ENCODE peak calls at places on chromosomes 11 and 22, in six cellular contexts. O is IMR-90, Y is SK-N-SH, Q is NT2/D1, S is GM12878, E is HCT116. K is an unnamed sample.

GRCh38 chr11:1219836-1220810 is 2.7 kb upstream of the MUC5B start:
- DNase-seq in Y (peak; percentile 24), E (no peak), S (no peak), O (no peak), Q (no peak), K (no peak)

GRCh38 chr11:125001849-125002248 is 47.8 kb downstream of the CCDC15 start:
- DNase-seq in E (no peak), Q (no peak), S (no peak), Y (no peak), O (no peak), K (no peak)

GRCh38 chr11:70541699-70542098 is 143.4 kb downstream of the CTTN start:
- DNase-seq in E (no peak), S (no peak), O (no peak), Y (no peak), Q (no peak), K (no peak)

GRCh38 chr11:65423516-65424199 is 1.1 kb downstream of the NEAT1 start:
- DNase-seq in O (peak; percentile 32), Y (peak; percentile 10), E (no peak), Q (no peak), S (no peak), K (peak; percentile 25)

GRCh38 chr11:126318642-126319373 is 14.9 kb downstream of the DCPS start:
- DNase-seq in S (peak; percentile 55), Y (peak; percentile 46), E (no peak), O (peak; percentile 97), Q (no peak), K (peak; percentile 96)

GRCh38 chr22:32859743-32860142 is 58.2 kb downstream of the TIMP3 start:
- DNase-seq in S (no peak), O (no peak), Y (no peak), Q (no peak), E (no peak), K (no peak)

GRCh38 chr22:32904044-32904443 is 102.5 kb downstream of the TIMP3 start:
- DNase-seq in E (peak; percentile 51), O (peak; percentile 35), S (no peak), Q (peak; percentile 15), Y (peak; percentile 60), K (peak; percentile 39)

GRCh38 chr11:86515297-86516094 is 140.8 kb downstream of the CCDC81 start:
- DNase-seq in O (peak; percentile 91), Y (peak; percentile 43), E (no peak), Q (no peak), S (no peak), K (peak; percentile 97)

GRCh38 chr22:22720724-22721261 is 76.4 kb downstream of the GGTLC2 start:
- DNase-seq in E (no peak), S (peak; percentile 62), O (no peak), Y (no peak), Q (no peak), K (peak; percentile 28)
- H3K9ac ChIP-seq in E (no peak overlapping the region), S (peak overlapping the region; percentile 35), O (no peak overlapping the region), Y (no peak overlapping the region), Q (no peak overlapping the region), K (no peak overlapping the region)

GRCh38 chr22:22143448-22143847 is 101.1 kb upstream of the VPREB1 start:
- DNase-seq in Q (no peak), E (no peak), O (no peak), Y (no peak), S (no peak), K (no peak)
- H3K36me3 ChIP-seq in Q (no peaks in the 10 kb centered on the region), E (no peaks in the 10 kb centered on the region), O (no peaks in the 10 kb centered on the region), Y (no peaks in the 10 kb centered on the region), S (no peaks in the 10 kb centered on the region), K (no peaks in the 10 kb centered on the region)

DNA sequence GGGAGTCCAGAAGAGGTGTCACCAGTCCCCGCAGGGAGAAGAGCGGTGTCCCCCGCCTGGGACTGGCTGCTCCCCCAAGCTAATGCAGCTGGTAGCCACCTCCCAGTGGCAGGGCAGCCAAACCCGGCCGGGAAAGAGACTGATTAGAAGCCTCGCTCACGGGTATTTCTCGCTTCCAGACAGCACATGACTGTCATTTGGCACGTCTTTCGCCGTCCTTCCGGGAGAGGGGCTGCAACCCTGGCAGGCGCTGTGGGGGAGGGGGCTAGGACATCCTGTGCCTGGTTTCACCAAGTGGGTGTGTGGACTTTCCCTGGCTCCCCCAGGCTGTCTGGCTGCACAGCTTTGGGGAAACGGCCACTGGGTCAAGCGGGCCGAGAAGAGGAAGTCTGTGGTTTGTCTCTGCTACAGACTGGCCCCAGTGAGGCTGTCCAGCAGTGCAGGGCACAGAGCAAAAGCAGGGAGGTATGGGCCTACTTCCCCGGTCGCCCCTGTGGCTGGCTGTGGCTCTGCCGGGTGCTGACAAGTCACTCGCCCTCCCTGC is 3.8 kb downstream of the CD81 start:
- DNase-seq in S (peak; percentile 55), E (no peak), O (no peak), Y (no peak), Q (no peak), K (no peak)
- H3K9ac ChIP-seq in S (peak overlapping the region; percentile 63), E (no peak overlapping the region), O (no peak overlapping the region), Y (no peak overlapping the region), Q (no peak overlapping the region), K (no peak overlapping the region)

DNA sequence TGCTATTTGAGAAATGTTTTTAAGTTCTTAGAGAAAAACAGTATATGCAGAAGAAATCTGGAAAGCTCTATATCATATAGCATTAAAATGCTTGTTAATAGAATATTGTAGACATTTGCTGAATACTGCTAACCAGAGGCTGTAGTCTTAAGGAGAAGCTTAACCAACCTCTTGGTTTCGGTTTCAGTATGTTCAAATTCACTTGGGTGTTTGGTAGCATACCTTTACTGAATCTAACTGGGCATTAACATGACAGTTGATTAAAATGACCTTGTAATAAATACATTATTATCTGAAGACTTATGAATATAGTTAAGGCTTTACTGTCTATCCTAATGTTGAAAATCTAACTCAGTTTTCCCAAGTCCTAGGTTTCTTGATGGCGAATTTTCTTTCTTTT is 5.4 kb downstream of the PCF11 start:
- DNase-seq in O (peak; percentile 16), Q (no peak), S (no peak), E (no peak), Y (no peak), K (no peak)
- H3K36me3 ChIP-seq in O (peaks cover 20% of the 10 kb centered on the region), Q (peaks cover 82% of the 10 kb centered on the region), S (peaks cover 43% of the 10 kb centered on the region), E (peaks cover 38% of the 10 kb centered on the region), Y (peaks cover 81% of the 10 kb centered on the region), K (peaks cover 27% of the 10 kb centered on the region)

GRCh38 chr11:14520902-14521151 is 641 bp upstream of the PSMA1 start:
- DNase-seq in Y (peak; percentile 25), S (no peak), Q (no peak), O (no peak), E (no peak), K (no peak)
- H3K9ac ChIP-seq in Y (peak overlapping the region; percentile 96), S (peak overlapping the region; percentile 99), Q (peak overlapping the region; percentile 69), O (peak overlapping the region; percentile 84), E (peak overlapping the region; percentile 92), K (peak overlapping the region; percentile 98)

GRCh38 chr11:43397251-43397650 is 38.5 kb downstream of the TTC17 start:
- DNase-seq in E (no peak), O (peak; percentile 3), Y (no peak), Q (no peak), S (no peak), K (no peak)
- H3K36me3 ChIP-seq in E (peaks cover 25% of the 10 kb centered on the region), O (peaks cover 41% of the 10 kb centered on the region), Y (peaks cover 70% of the 10 kb centered on the region), Q (peaks cover 92% of the 10 kb centered on the region), S (peaks cover 30% of the 10 kb centered on the region), K (peaks cover 26% of the 10 kb centered on the region)

GRCh38 chr11:23233075-23233474 is 372.8 kb upstream of the CCDC179 start:
- DNase-seq in E (no peak), Y (no peak), Q (no peak), S (no peak), O (peak; percentile 76), K (peak; percentile 4)
- H3K9ac ChIP-seq in E (no peak overlapping the region), Y (no peak overlapping the region), Q (no peak overlapping the region), S (no peak overlapping the region), O (no peak overlapping the region), K (no peak overlapping the region)

DNA sequence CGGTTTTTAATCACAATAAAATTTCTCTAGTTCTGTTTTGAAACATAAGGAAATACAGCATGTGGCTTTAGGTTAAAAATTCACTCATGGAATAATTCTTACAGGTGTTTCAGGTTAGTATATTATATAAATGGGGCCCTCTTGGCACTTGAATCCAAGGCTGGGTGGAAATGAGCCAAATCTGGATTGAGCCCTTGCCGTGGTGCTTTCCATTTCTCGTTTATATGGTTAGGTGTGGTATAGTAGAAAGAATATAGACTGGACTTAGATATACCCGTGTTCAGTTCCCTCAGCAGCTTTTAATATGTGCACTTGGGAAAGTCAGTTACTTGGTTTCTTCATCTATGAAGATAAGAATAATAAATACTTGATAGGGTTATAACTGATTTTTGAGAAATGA is 16.0 kb downstream of the ZFP91 start:
- DNase-seq in Q (no peak), S (no peak), Y (no peak), E (no peak), O (no peak), K (no peak)
- H3K36me3 ChIP-seq in Q (peaks cover 16% of the 10 kb centered on the region), S (peaks cover 3% of the 10 kb centered on the region), Y (no peaks in the 10 kb centered on the region), E (no peaks in the 10 kb centered on the region), O (peaks cover 6% of the 10 kb centered on the region), K (peaks cover 7% of the 10 kb centered on the region)